ENCODE peak calls at places on chromosome 18, in six cellular contexts. V is spleen; D is keratinocyte; Z is CD4-positive, alpha-beta memory T cell; R is WERI-Rb-1; X is K562. T is an unnamed sample.
A peak's percentile ranks its signal among the peaks of the same experiment; 100 is the strongest.

GRCh38 chr18:54964741-54965140 is 5.5 kb upstream of the CCDC68 start:
- DNase-seq in V (no peak), D (no peak), Z (no peak), R (no peak), X (no peak), T (no peak)

GRCh38 chr18:72091369-72091768 is 452.8 kb downstream of the CBLN2 start:
- DNase-seq in V (no peak), D (no peak), Z (no peak), R (no peak), X (no peak), T (no peak)

GRCh38 chr18:55233850-55234249 is 274.6 kb upstream of the CCDC68 start:
- DNase-seq in V (no peak), D (no peak), Z (no peak), R (no peak), X (no peak), T (no peak)

GRCh38 chr18:76687271-76688006 is 134.9 kb upstream of the ZNF236 start:
- DNase-seq in V (no peak), D (no peak), Z (no peak), R (no peak), X (no peak), T (no peak)

GRCh38 chr18:64017870-64018269 is 48.0 kb downstream of the SERPINB8 start:
- DNase-seq in V (no peak), D (no peak), Z (no peak), R (no peak), X (no peak), T (no peak)

GRCh38 chr18:1513519-1513918 is 608.8 kb downstream of the ADCYAP1 start:
- DNase-seq in V (no peak), D (no peak), Z (no peak), R (no peak), X (peak; percentile 40), T (no peak)

GRCh38 chr18:35807942-35808341 is 164.5 kb upstream of the RMP24 start:
- DNase-seq in V (no peak), D (no peak), Z (no peak), R (no peak), X (no peak), T (no peak)

GRCh38 chr18:73942081-73942625 is 205.5 kb downstream of the FBXO15 start:
- DNase-seq in V (no peak), D (no peak), Z (no peak), R (no peak), X (no peak), T (no peak)

GRCh38 chr18:27838230-27838629 is 338.7 kb downstream of the CDH2 start:
- DNase-seq in V (no peak), D (no peak), Z (no peak), R (no peak), X (no peak), T (no peak)

GRCh38 chr18:63534615-63535014 is 7.6 kb upstream of the SERPINB12 start:
- DNase-seq in V (no peak), D (no peak), Z (no peak), R (no peak), X (no peak), T (no peak)

GRCh38 chr18:54713386-54713785 is 114.9 kb upstream of the RAB27B start:
- DNase-seq in V (no peak), D (no peak), Z (peak; percentile 6), R (no peak), X (no peak), T (no peak)

GRCh38 chr18:42078711-42079110 is 123.7 kb downstream of the PIK3C3 start:
- DNase-seq in V (no peak), D (no peak), Z (no peak), R (no peak), X (no peak), T (no peak)

GRCh38 chr18:79935098-79935480 is 16.4 kb downstream of the SLC66A2 start:
- DNase-seq in V (no peak), D (no peak), Z (no peak), R (peak; percentile 4), X (no peak), T (peak; percentile 8)
- H3K27ac ChIP-seq in V (peak overlapping the region; percentile 5), D (no peak overlapping the region), Z (no peak overlapping the region), R (no peak overlapping the region), X (no peak overlapping the region), T (no peak overlapping the region)

GRCh38 chr18:10113156-10114022 is 199.6 kb downstream of the VAPA start:
- DNase-seq in V (no peak), D (no peak), Z (no peak), R (no peak), X (no peak), T (no peak)

GRCh38 chr18:10114727-10115463 is 201.1 kb downstream of the VAPA start:
- DNase-seq in V (no peak), D (no peak), Z (no peak), R (no peak), X (no peak), T (no peak)

GRCh38 chr18:10119528-10119927 is 205.7 kb downstream of the VAPA start:
- DNase-seq in V (no peak), D (no peak), Z (no peak), R (no peak), X (no peak), T (no peak)

GRCh38 chr18:10119991-10120390 is 206.2 kb downstream of the VAPA start:
- DNase-seq in V (no peak), D (no peak), Z (no peak), R (no peak), X (no peak), T (no peak)

DNA sequence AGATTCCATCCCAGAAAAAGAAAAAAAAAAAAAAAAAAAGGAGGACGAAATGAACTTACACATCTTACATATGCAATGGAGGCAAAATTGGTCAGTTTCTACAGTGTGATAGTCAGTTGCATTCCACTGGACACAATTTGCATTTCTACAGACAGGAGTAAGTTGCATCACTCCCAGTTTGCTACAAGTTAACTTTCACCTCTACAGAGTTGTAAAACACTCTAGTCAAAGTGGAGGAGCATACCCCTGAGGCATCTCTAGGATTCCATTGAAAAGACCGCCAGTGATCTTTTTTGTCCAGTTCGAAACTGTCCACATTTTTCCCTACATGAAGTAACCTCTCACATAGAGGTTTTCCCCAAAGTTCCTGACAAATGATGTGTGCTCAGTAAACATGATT is 202.8 kb downstream of the VAPA start:
- DNase-seq in V (no peak), D (no peak), Z (no peak), R (no peak), X (no peak), T (no peak)
- H3K27ac ChIP-seq in V (no peak overlapping the region), D (no peak overlapping the region), Z (no peak overlapping the region), R (no peak overlapping the region), X (no peak overlapping the region), T (no peak overlapping the region)

GRCh38 chr18:3966985-3967856 is 487.9 kb downstream of the DLGAP1 start:
- DNase-seq in V (no peak), D (no peak), Z (no peak), R (no peak), X (no peak), T (peak; percentile 75)

GRCh38 chr18:3970929-3971328 is 484.2 kb downstream of the DLGAP1 start:
- DNase-seq in V (no peak), D (no peak), Z (no peak), R (no peak), X (no peak), T (no peak)

GRCh38 chr18:3972291-3972985 is 482.7 kb downstream of the DLGAP1 start:
- DNase-seq in V (no peak), D (no peak), Z (no peak), R (no peak), X (no peak), T (no peak)

GRCh38 chr18:3979024-3979423 is 476.1 kb downstream of the DLGAP1 start:
- DNase-seq in V (no peak), D (no peak), Z (no peak), R (no peak), X (no peak), T (no peak)

GRCh38 chr18:3973191-3973590 is 481.9 kb downstream of the DLGAP1 start:
- DNase-seq in V (no peak), D (no peak), Z (no peak), R (no peak), X (no peak), T (no peak)
- H3K27ac ChIP-seq in V (no peak overlapping the region), D (no peak overlapping the region), Z (no peak overlapping the region), R (no peak overlapping the region), X (no peak overlapping the region), T (no peak overlapping the region)

DNA sequence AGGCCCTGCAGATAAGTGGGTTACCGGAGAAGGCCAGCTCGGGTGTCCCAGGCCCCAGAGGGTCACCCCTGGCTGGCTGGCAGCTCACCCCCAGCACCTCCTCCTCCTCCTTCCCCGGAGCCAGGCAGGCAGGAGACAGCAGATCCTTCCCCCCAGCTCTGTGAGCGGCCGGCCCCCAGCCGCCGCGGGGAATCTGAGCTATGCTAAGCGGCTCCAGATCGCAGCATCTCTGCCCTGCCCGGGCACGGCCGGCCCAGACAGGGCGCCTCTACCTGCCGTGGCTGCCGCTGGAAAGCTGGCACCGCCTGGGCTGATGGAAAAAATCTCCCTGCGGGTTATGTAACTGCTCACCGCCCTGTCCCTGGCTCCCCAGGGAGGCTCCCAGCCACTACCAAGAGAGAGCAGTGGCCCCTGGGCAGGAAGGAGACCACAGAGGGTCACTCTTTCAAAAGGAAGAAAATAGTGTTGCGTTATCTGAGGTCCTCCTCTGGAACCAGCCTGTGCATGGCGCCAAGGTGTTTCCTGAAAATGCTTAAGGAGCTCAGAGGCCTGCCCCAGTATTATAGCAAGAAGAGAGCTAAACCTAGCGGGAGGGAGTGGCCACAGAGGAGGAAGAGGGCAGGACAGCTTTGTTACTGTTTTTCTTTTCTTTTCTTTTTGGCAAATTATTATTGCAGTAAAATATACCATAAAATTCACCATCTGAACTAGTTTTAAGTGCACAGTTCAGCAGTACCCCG is 179.0 kb downstream of the SMAD7 start:
- DNase-seq in V (no peak), D (no peak), Z (no peak), R (no peak), X (no peak), T (no peak)
- H3K27ac ChIP-seq in V (no peak overlapping the region), D (no peak overlapping the region), Z (no peak overlapping the region), R (no peak overlapping the region), X (no peak overlapping the region), T (no peak overlapping the region)

GRCh38 chr18:59814872-59815271 is 84.9 kb upstream of the PMAIP1 start:
- DNase-seq in V (no peak), D (no peak), Z (no peak), R (no peak), X (no peak), T (no peak)
- H3K27ac ChIP-seq in V (peak overlapping the region; percentile 42), D (no peak overlapping the region), Z (no peak overlapping the region), R (no peak overlapping the region), X (no peak overlapping the region), T (no peak overlapping the region)

GRCh38 chr18:58787750-58788149 is 76.9 kb upstream of the ZNF532 start:
- DNase-seq in V (no peak), D (no peak), Z (no peak), R (no peak), X (no peak), T (no peak)

GRCh38 chr18:58785870-58786269 is 78.8 kb upstream of the ZNF532 start:
- DNase-seq in V (no peak), D (no peak), Z (no peak), R (no peak), X (no peak), T (no peak)

GRCh38 chr18:58789856-58790255 is 74.8 kb upstream of the ZNF532 start:
- DNase-seq in V (no peak), D (no peak), Z (no peak), R (no peak), X (no peak), T (no peak)

GRCh38 chr18:58788971-58789797 is 75.5 kb upstream of the ZNF532 start:
- DNase-seq in V (no peak), D (no peak), Z (no peak), R (no peak), X (no peak), T (no peak)

GRCh38 chr18:58788470-58788869 is 76.2 kb upstream of the ZNF532 start:
- DNase-seq in V (no peak), D (no peak), Z (no peak), R (no peak), X (no peak), T (no peak)
- H3K27ac ChIP-seq in V (peak overlapping the region; percentile 68), D (no peak overlapping the region), Z (no peak overlapping the region), R (no peak overlapping the region), X (no peak overlapping the region), T (no peak overlapping the region)

T was measured in aorta.